ENCODE peak calls at places on chromosomes 3 and 15, in nine cellular contexts. Y, N, R, G, I, U, K, A and D are unnamed samples.

GRCh38 chr15:91311986-91312385 is 211.9 kb downstream of the SV2B start:
- DNase-seq in Y (no peak), N (no peak), R (no peak), G (no peak), I (no peak), U (no peak), K (no peak), A (no peak), D (peak; percentile 7)

GRCh38 chr15:76185716-76186115 is 125.6 kb downstream of the ETFA start:
- DNase-seq in Y (peak; percentile 79), N (peak; percentile 84), R (peak; percentile 11), G (peak; percentile 85), I (peak; percentile 60), U (no peak), K (peak; percentile 90), A (peak; percentile 48), D (peak; percentile 60)

GRCh38 chr15:43538091-43538490 is 20.7 kb downstream of the MAP1A start:
- DNase-seq in Y (no peak), N (no peak), R (no peak), G (no peak), I (no peak), U (no peak), K (no peak), A (no peak), D (no peak)

GRCh38 chr3:65732060-65732933 is 306.4 kb downstream of the MAGI1 start:
- DNase-seq in Y (peak; percentile 69), N (peak; percentile 73), R (peak; percentile 18), G (peak; percentile 33), I (peak; percentile 53), U (peak; percentile 26), K (peak; percentile 82), A (no peak), D (peak; percentile 38)

GRCh38 chr3:146142757-146143156 is 18.2 kb downstream of the PLOD2 start:
- DNase-seq in Y (peak; percentile 53), N (peak; percentile 71), R (no peak), G (no peak), I (no peak), U (no peak), K (peak; percentile 79), A (no peak), D (no peak)

GRCh38 chr15:67850995-67851535 is 11.2 kb upstream of the RNU6-1 start:
- DNase-seq in Y (no peak), N (peak; percentile 56), R (no peak), G (no peak), I (no peak), U (no peak), K (peak; percentile 47), A (no peak), D (no peak)

GRCh38 chr3:44509985-44510360 is 32.5 kb upstream of the ZNF445 start:
- DNase-seq in Y (no peak), N (peak; percentile 22), R (no peak), G (peak; percentile 5), I (peak; percentile 39), U (no peak), K (peak; percentile 37), A (no peak), D (no peak)

GRCh38 chr15:78103406-78104118 is 11.2 kb downstream of the SH2D7 start:
- DNase-seq in Y (no peak), N (no peak), R (no peak), G (no peak), I (peak; percentile 90), U (no peak), K (no peak), A (no peak), D (no peak)

GRCh38 chr15:67290319-67290718 is 35.7 kb downstream of the IQCH start:
- DNase-seq in Y (no peak), N (peak; percentile 58), R (no peak), G (no peak), I (no peak), U (no peak), K (peak; percentile 23), A (no peak), D (no peak)

GRCh38 chr3:58116161-58116955 is 94.4 kb downstream of the DNASE1L3 start:
- DNase-seq in Y (no peak), N (no peak), R (no peak), G (no peak), I (peak; percentile 75), U (no peak), K (no peak), A (no peak), D (no peak)

GRCh38 chr15:28191832-28192231 is 92.7 kb upstream of the OCA2 start:
- DNase-seq in Y (peak; percentile 68), N (peak; percentile 44), R (peak; percentile 68), G (no peak), I (no peak), U (peak; percentile 56), K (peak; percentile 87), A (peak; percentile 90), D (no peak)

GRCh38 chr3:170357920-170358854 is 672 bp downstream of the SKIL start:
- DNase-seq in Y (peak; percentile 48), N (peak; percentile 43), R (peak; percentile 50), G (peak; percentile 76), I (peak; percentile 50), U (peak; percentile 89), K (peak; percentile 75), A (peak; percentile 78), D (peak; percentile 78)

GRCh38 chr3:100783619-100784018 is 74.3 kb downstream of the TFG start:
- DNase-seq in Y (no peak), N (no peak), R (no peak), G (no peak), I (no peak), U (no peak), K (no peak), A (no peak), D (no peak)

GRCh38 chr15:45919806-45920205 is 285.0 kb downstream of the SQOR start:
- DNase-seq in Y (peak; percentile 81), N (peak; percentile 1), R (no peak), G (peak; percentile 39), I (no peak), U (no peak), K (peak; percentile 7), A (no peak), D (no peak)

GRCh38 chr3:51860703-51861665 is at the start of gene IQCF2:
- DNase-seq in Y (no peak), N (no peak), R (no peak), G (no peak), I (peak; percentile 31), U (no peak), K (no peak), A (no peak), D (no peak)

GRCh38 chr3:187274315-187274976 is 17.1 kb downstream of the MASP1 start:
- DNase-seq in Y (no peak), N (no peak), R (no peak), G (no peak), I (no peak), U (no peak), K (no peak), A (no peak), D (no peak)

GRCh38 chr3:3013299-3013698 is 96.9 kb downstream of the IL5RA start:
- DNase-seq in Y (no peak), N (no peak), R (no peak), G (no peak), I (no peak), U (no peak), K (no peak), A (no peak), D (no peak)

GRCh38 chr3:185657211-185657610 is 71.1 kb downstream of the SENP2 start:
- DNase-seq in Y (no peak), N (no peak), R (no peak), G (no peak), I (no peak), U (no peak), K (no peak), A (no peak), D (no peak)

DNA sequence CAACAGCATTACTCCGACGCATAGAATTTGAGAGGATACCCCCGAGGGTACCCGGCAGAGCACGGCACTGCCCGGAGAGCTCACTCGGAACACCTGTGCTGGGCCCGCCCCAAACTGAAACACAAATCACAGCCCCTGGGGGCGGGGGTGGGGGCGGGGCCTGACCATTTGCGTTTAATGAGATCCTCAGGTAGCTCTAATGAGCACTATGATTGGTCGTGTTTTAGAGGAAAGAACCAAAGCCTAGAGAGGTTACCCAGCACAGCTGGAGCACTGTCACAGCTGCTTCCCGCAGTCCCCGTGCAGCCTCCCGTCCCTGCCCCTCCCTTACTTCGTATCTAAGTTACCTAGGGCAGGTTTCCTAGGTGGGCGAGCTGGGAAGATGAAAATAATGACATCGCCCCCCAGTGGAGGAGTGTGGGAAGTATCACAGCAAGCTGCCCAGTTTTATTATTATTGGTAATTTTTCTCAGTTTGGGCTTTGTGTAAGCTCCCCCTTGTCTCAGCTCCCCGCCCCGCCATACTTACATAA is 187.1 kb downstream of the PDE8A start:
- DNase-seq in Y (no peak), N (peak; percentile 8), R (peak; percentile 11), G (peak; percentile 73), I (peak; percentile 56), U (peak; percentile 37), K (peak; percentile 50), A (peak; percentile 28), D (peak; percentile 38)
- TF ChIP-seq CTCF in Y (peak; percentile 84), N (peak; percentile 51), R (peak; percentile 71), G (peak; percentile 84), I (peak; percentile 57), U (peak; percentile 33), K (peak; percentile 75), A (peak; percentile 72), D (peak; percentile 83)

GRCh38 chr3:129034650-129035049 is 25.9 kb upstream of the GP9 start:
- DNase-seq in Y (no peak), N (no peak), R (no peak), G (peak; percentile 28), I (no peak), U (no peak), K (no peak), A (no peak), D (no peak)
- TF ChIP-seq CTCF in Y (no peak), N (no peak), R (no peak), G (no peak), I (no peak), U (no peak), K (no peak), A (no peak), D (no peak)

GRCh38 chr3:135140543-135140942 is 345.5 kb downstream of the EPHB1 start:
- DNase-seq in Y (no peak), N (no peak), R (no peak), G (no peak), I (no peak), U (no peak), K (no peak), A (no peak), D (no peak)
- TF ChIP-seq CTCF in Y (no peak), N (no peak), R (no peak), G (no peak), I (no peak), U (no peak), K (no peak), A (no peak), D (no peak)

DNA sequence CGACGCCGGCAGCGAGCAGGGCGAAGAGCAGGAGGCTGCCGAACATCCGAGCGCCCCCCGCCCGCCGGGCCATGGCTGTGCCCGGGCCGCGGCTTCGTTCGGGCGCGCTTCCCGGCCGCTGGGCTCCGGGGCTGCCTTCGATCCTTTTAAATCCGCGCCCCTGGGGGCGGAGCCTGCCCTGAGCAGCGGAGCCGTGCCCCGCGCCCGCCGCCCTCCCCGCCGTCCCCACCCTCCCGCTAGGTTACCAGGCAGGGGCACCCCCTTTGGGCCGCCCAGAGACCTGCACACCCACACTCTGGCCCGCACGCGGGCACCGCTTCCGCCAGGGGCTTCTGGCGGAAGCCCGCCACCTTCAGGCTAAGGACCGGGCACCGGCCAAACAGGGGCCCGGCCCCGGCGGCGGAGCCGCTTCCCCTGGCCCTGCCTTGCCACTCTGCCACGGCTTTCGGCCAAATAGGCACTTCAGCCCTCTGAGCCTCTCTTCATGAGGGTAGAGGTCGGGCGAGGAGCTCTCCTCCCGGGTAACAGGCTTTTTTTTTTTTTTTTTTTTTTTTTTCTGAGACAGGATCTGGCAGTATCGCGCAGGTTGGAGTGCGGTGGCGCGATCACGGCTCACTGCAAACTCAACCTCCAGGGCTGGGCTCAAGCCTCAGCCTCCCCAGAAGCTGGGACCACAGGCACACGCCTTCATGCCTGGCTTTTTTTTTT is at the start of gene NMB:
- DNase-seq in Y (peak; percentile 59), N (peak; percentile 56), R (peak; percentile 68), G (peak; percentile 99), I (peak; percentile 85), U (peak; percentile 83), K (peak; percentile 62), A (peak; percentile 84), D (peak; percentile 82)
- TF ChIP-seq CTCF in Y (peak; percentile 83), N (peak; percentile 49), R (peak; percentile 72), G (peak; percentile 83), I (peak; percentile 45), U (peak; percentile 74), K (peak; percentile 66), A (peak; percentile 48), D (peak; percentile 41)